ENCODE peak calls at places on chromosome 18, in seven cellular contexts. N is epithelial cell of proximal tubule, Q is dorsolateral prefrontal cortex, F is cardiac muscle cell, T is body of pancreas, H is AG10803, R is stomach. G is an unnamed sample.

GRCh38 chr18:76588591-76589303 is 93.7 kb upstream of the ZNF516 start:
- DNase-seq in Q (no peak), N (no peak), R (peak), H (no peak), F (peak), T (no peak), G (no peak)

GRCh38 chr18:62745089-62745751 is 29.9 kb downstream of the PHLPP1 start:
- DNase-seq in H (no peak), F (no peak), R (no peak), Q (no peak), N (no peak), T (no peak), G (no peak)

GRCh38 chr18:33116376-33116775 is 324.1 kb downstream of the CCDC178 start:
- DNase-seq in F (peak), T (peak), R (peak), H (no peak), Q (no peak), N (peak), G (peak)

GRCh38 chr18:21747268-21747667 is 6.7 kb downstream of the MIB1 start:
- DNase-seq in H (no peak), R (no peak), F (no peak), Q (no peak), T (no peak), N (no peak), G (no peak)

GRCh38 chr18:46916551-46917107 is 678 bp downstream of the PIAS2 start:
- DNase-seq in R (no peak), T (peak), Q (peak), N (no peak), F (peak), H (peak), G (no peak)

GRCh38 chr18:63131106-63131943 is 188.2 kb downstream of the BCL2 start:
- DNase-seq in Q (no peak), H (peak), N (no peak), R (no peak), F (peak), T (peak), G (no peak)

GRCh38 chr18:68402784-68403183 is 312.1 kb downstream of the TMX3 start:
- DNase-seq in F (no peak), Q (no peak), T (no peak), N (no peak), H (no peak), R (no peak), G (no peak)

GRCh38 chr18:47100214-47100831 is 50.0 kb downstream of the HDHD2 start:
- DNase-seq in Q (peak), F (peak), R (peak), N (peak), T (peak), H (peak), G (peak)

DNA sequence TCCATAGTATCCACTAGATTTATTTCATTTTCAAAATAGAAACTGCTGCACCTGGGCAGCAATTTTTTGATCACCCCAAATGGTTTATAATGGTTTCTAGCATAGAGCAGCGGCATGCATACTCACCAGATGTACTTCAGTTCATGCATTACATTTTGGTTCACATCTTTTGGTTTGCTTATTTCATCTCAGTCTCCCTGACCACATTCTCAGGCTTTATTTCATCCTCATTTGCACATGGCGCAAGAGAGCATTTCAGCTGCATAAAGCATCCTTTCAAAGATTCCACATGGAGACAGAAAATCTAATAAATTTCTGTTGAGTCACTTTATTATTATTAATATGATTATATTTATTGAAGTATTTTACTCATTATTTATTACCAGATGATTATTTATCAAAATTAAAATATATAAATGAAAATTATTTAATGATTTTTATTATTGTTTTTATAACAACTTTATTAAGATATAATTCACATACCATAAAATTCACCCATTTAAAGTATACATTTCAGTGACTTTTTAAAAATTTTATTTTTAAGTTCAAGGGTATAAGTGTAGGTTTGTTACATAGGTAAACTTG is 284.6 kb downstream of the TXNL1 start:
- DNase-seq in F (no peak), N (no peak), R (no peak), Q (no peak), H (peak), T (no peak), G (no peak)
- H3K4me3 ChIP-seq in F (no peak), N (no peak), R (no peak), Q (no peak), H (no peak), T (no peak), G (no peak)

DNA sequence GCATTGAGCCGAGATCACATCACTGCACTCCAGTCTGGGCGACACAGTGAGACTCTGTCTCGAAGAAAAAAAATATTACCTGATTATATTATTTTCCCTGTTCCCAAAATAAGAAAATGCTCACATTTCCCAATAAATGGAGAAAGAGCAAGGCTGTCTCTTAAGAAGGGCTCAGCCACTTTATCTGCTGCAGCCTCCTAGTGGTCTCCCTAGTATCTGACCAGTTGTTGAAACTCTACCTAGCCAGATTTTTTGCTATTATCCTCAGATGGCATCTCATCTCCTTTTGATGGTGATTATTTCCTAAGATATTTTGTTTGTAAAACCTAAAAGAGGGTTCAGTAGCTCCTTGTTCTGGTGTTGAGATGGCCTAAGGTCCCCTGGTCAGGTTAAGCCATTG is 114.3 kb downstream of the TPGS2 start:
- DNase-seq in N (no peak), Q (no peak), R (no peak), H (no peak), T (no peak), F (no peak), G (no peak)
- TF ChIP-seq CTCF in N (peak), Q (no peak), R (no peak), H (peak), T (no peak), F (no peak), G (no peak)

DNA sequence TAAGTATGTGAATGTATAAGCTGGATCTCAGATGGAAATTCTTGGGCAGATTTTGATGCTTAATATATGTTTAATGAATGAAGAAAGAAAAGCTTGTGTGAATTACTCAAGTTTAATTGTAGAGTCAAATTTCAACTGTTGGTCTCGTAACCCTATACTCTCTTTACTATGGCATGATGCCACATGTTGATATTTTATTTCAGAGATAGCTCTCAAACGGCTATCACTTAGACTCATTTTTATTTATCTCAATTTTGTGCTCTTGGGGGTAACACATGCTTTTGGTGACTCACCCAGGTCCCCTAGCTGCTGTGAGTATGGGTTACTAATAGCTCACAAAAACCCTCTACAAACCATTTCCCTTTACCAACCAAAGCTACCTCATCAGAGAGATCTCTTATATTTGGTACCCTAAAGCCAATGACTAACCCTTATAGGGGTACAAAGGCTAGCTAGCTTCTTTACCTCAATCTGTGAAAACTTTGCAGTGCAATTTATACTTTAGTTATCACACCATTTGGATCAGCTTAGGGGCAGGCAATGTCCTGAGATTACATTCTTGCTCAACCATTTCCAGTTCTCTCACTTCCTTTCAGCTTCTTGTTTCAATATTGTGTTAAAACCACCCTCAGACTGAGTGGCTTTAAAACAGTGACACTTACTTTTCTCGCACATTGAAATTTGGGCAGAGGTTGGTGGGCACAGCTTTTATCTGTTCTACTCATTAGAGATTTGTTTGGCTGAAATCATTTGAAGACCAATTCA is 240.3 kb downstream of the CDH7 start:
- DNase-seq in T (no peak), Q (no peak), H (no peak), N (no peak), R (no peak), F (no peak), G (no peak)
- H3K4me3 ChIP-seq in T (no peak), Q (no peak), H (no peak), N (no peak), R (no peak), F (no peak), G (no peak)

DNA sequence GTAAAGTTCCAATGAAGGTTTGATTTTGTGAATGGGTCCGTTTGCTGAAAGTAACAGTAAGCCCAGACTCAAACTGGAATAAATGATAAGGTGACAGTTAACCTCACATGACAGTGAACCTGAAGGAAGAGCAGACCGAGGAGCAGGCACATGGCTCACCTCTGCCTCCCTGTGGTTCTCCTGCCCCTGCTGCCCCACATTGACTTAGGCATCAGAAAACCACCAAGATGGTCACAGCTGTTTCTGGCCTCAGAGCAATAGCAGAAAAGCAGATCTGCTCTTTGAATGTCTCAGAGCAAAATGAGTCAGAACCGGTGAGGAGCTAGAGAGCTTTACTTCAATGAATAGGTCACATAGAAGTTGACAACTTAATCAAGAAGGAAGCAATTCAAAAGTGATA is 487.6 kb downstream of the METTL4 start:
- DNase-seq in R (no peak), F (no peak), N (no peak), H (no peak), T (no peak), Q (no peak), G (no peak)
- TF ChIP-seq CTCF in R (no peak), F (no peak), N (peak), H (no peak), T (no peak), Q (no peak), G (peak)

GRCh38 chr18:34493099-34493544 is 217.0 kb upstream of the DTNA start:
- DNase-seq in T (peak), F (peak), R (peak), H (peak), N (peak), Q (peak), G (peak)
- H3K4me3 ChIP-seq in T (peak), F (peak), R (peak), H (peak), N (peak), Q (peak), G (peak)

DNA sequence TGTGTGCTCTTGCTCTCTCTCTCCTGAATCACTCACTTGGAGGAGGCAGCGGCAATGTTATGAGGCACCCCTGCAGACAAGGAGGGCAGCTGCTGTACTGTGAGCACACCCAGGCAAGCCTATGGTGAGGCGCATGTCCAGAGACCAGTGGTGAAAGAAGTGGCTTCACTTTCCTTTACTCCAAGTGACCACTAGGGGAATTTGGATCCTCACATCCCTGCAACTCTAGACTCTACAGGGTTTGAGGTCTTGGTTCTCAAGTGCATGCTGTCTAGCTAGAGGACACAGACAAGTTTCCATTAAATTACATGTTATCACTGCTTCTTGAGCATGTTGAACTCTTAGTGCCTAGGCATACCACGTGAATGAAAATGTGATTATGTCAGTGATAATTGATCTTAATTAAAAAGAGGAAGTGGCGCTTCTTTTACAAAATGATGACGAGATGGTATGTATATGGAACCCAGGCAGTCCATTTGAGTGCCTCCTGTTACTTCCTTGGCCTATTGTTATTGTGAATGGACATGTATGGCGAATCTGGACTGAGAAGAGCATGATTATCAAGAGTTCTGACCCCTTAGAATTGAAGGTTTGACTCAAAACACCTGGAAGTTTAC is 181.0 kb upstream of the CDH2 start:
- DNase-seq in R (no peak), T (no peak), H (no peak), N (no peak), Q (no peak), F (peak), G (no peak)
- TF ChIP-seq CTCF in R (no peak), T (no peak), H (no peak), N (peak), Q (no peak), F (peak), G (peak)

G was measured in kidney epithelial cell.